ENCODE peak calls at places on chromosome 12, in four cellular contexts. K is AG09309, C is cardiac muscle cell, M is tibial nerve. R is an unnamed sample.
A peak's percentile ranks its signal among the peaks of the same experiment; 100 is the strongest.

GRCh38 chr12:119208626-119209061 is 29.9 kb downstream of the HSPB8 start:
- DNase-seq in K (no peak), C (peak; percentile 36), M (peak; percentile 75), R (peak; percentile 81)

GRCh38 chr12:11668611-11669010 is 19.1 kb downstream of the ETV6 start:
- DNase-seq in M (no peak), K (no peak), C (no peak), R (no peak)

GRCh38 chr12:43826681-43827458 is 9.0 kb upstream of the TMEM117 start:
- DNase-seq in M (no peak), K (no peak), C (no peak), R (peak; percentile 31)

GRCh38 chr12:96522283-96522682 is 32.9 kb downstream of the CFAP54 start:
- DNase-seq in K (no peak), M (no peak), C (no peak), R (no peak)

GRCh38 chr12:103503546-103504480 is 8.0 kb upstream of the C12orf42 start:
- DNase-seq in K (no peak), C (peak; percentile 52), M (no peak), R (no peak)

GRCh38 chr12:108801736-108802665 is 55.4 kb downstream of the SSH1 start:
- DNase-seq in K (no peak), C (peak; percentile 80), M (peak; percentile 76), R (peak; percentile 84)

GRCh38 chr12:6697584-6698351 is 2.8 kb downstream of the PIANP start:
- DNase-seq in C (peak; percentile 40), M (no peak), K (peak; percentile 21), R (peak; percentile 68)

GRCh38 chr12:127401005-127401404 is 866.0 kb upstream of the TMEM132C start:
- DNase-seq in C (no peak), M (no peak), K (no peak), R (peak; percentile 65)

GRCh38 chr12:28409892-28410291 is 219.6 kb downstream of the CCDC91 start:
- DNase-seq in C (no peak), M (no peak), K (no peak), R (peak; percentile 66)

GRCh38 chr12:75661927-75662326 is 150.5 kb upstream of the KRR1 start:
- DNase-seq in C (no peak), M (no peak), K (no peak), R (peak; percentile 64)

GRCh38 chr12:109752117-109753053 is 38.8 kb downstream of the FAM222A start:
- DNase-seq in M (no peak), K (no peak), C (no peak), R (no peak)

GRCh38 chr12:18108611-18109010 is 18.6 kb upstream of the RERGL start:
- DNase-seq in C (no peak), K (no peak), M (no peak), R (no peak)

GRCh38 chr12:111636209-111636928 is 37.3 kb upstream of the ATXN2 start:
- DNase-seq in C (peak; percentile 72), M (peak; percentile 55), K (peak; percentile 24), R (peak; percentile 94)

GRCh38 chr12:112198120-112198733 is 72.9 kb downstream of the TRAFD1 start:
- DNase-seq in K (no peak), M (no peak), C (peak; percentile 86), R (peak; percentile 73)

GRCh38 chr12:29155079-29155478 is 6.0 kb downstream of the FAR2 start:
- DNase-seq in K (no peak), M (no peak), C (no peak), R (peak; percentile 19)

GRCh38 chr12:4250691-4251090 is 22.9 kb upstream of the CCND2 start:
- DNase-seq in C (no peak), K (no peak), M (no peak), R (no peak)

GRCh38 chr12:94689646-94690036 is 39.3 kb upstream of the TMCC3 start:
- DNase-seq in C (no peak), M (no peak), K (no peak), R (peak; percentile 20)

GRCh38 chr12:89166525-89166934 is 185.8 kb downstream of the DUSP6 start:
- DNase-seq in K (no peak), C (no peak), M (no peak), R (peak; percentile 91)

GRCh38 chr12:93184664-93185368 is 192.9 kb upstream of the NUDT4 start:
- DNase-seq in M (no peak), K (no peak), C (no peak), R (no peak)

GRCh38 chr12:65655074-65655493 is 169.2 kb upstream of the HMGA2 start:
- DNase-seq in K (no peak), C (no peak), M (no peak), R (peak; percentile 44)

GRCh38 chr12:88495031-88495430 is 85.2 kb downstream of the KITLG start:
- DNase-seq in M (no peak), C (no peak), K (no peak), R (no peak)

GRCh38 chr12:66555113-66555512 is 123.8 kb downstream of the GRIP1 start:
- DNase-seq in C (no peak), M (no peak), K (no peak), R (no peak)

GRCh38 chr12:58915634-58916033 is 4.7 kb downstream of the LRIG3 start:
- DNase-seq in M (no peak), C (peak; percentile 63), K (peak; percentile 63), R (peak; percentile 39)

GRCh38 chr12:55816876-55817351 is 610 bp downstream of the SARNP start:
- DNase-seq in K (no peak), M (no peak), C (peak; percentile 25), R (no peak)

DNA sequence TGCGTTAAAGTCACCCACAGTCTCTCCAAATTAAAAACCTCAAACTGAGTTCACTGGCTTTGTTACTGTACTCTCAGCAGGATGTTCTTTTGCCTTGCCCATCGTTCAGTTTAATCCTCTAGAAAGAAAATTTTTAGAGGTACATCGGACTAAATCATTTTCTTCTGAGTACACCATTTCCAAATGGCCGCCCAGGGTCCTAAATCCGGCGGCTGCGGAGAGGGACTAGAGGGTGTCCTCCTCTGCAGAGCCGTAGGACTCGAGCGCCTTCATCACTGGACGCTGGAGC is 1.4 kb downstream of the LIN7A start:
- DNase-seq in K (no peak), M (peak; percentile 13), C (peak; percentile 68), R (no peak)
- H3K4me3 ChIP-seq in K (peak overlapping the region; percentile 70), M (peak overlapping the region; percentile 69), C (peak overlapping the region; percentile 77), R (peak overlapping the region; percentile 72)

GRCh38 chr12:30989754-30990153 is 63.2 kb downstream of the TSPAN11 start:
- DNase-seq in M (no peak), C (peak; percentile 51), K (no peak), R (no peak)
- TF ChIP-seq CTCF in M (no peak), C (peak; percentile 26), K (peak; percentile 36), R (peak; percentile 28)

GRCh38 chr12:42234970-42235369 is 3.1 kb downstream of the YAF2 start:
- DNase-seq in K (no peak), M (peak; percentile 36), C (no peak), R (peak; percentile 50)
- H3K4me3 ChIP-seq in K (no peak overlapping the region), M (no peak overlapping the region), C (no peak overlapping the region), R (no peak overlapping the region)

DNA sequence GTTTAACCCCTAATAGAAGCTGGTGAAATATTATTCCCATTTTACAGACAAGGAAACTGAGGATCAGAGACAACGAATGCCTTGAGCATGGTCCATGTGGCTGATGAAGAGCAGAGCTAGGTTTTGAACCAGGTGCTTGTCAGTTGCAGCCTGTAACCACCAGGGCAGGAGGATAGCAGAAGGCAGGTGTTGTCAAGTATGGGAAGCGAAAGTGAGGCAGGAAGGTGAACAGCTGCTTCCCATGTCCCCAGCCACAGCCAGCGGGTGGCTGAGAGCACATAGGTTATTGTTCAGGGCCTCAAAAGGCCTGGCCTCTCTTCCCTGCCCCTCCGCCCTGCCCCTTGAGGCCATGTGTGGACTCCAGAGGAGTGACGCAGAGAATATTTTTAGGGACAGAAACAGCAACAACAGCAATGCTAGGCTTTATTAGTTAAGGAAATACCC is 39.6 kb downstream of the IQSEC3 start:
- DNase-seq in K (no peak), M (no peak), C (no peak), R (peak; percentile 32)
- TF ChIP-seq CTCF in K (peak; percentile 2), M (no peak), C (no peak), R (no peak)

GRCh38 chr12:40208707-40209106 is 16.1 kb upstream of the LRRK2 start:
- DNase-seq in K (no peak), C (no peak), M (peak; percentile 36), R (no peak)
- H3K4me3 ChIP-seq in K (no peak overlapping the region), C (no peak overlapping the region), M (no peak overlapping the region), R (no peak overlapping the region)